ENCODE peak calls at places on chromosome 5, in four cellular contexts. Q is NCI-H748 treated with DMSO at 0.1 percent for 48 hours, P is skeletal muscle cell, N is H4. X is an unnamed sample.

GRCh38 chr5:76684756-76685594 is 31.0 kb upstream of the F2R start:
- DNase-seq in N (no peak), Q (no peak), P (no peak), X (no peak)

GRCh38 chr5:7250609-7251008 is 145.3 kb upstream of the ADCY2 start:
- DNase-seq in Q (no peak), N (no peak), P (no peak), X (no peak)

GRCh38 chr5:14882658-14883580 is 11.3 kb upstream of the ANKH start:
- DNase-seq in Q (no peak), N (no peak), P (no peak), X (no peak)

GRCh38 chr5:88683506-88684135 is 199.4 kb downstream of the MEF2C start:
- DNase-seq in Q (peak), N (peak), P (no peak), X (peak)

GRCh38 chr5:56760723-56761122 is 54.6 kb upstream of the MAP3K1 start:
- DNase-seq in N (no peak), P (no peak), Q (no peak), X (no peak)

GRCh38 chr5:19886123-19886921 is 101.7 kb downstream of the CDH18 start:
- DNase-seq in Q (peak), N (peak), P (peak), X (no peak)

GRCh38 chr5:1041225-1042186 is 32.9 kb downstream of the NKD2 start:
- DNase-seq in Q (no peak), N (no peak), P (no peak), X (no peak)

GRCh38 chr5:1526151-1526631 is 2.4 kb upstream of the LPCAT1 start:
- DNase-seq in P (no peak), Q (no peak), N (no peak), X (peak)

GRCh38 chr5:79077680-79078365 is 8.3 kb downstream of the BHMT2 start:
- DNase-seq in Q (no peak), N (no peak), P (no peak), X (no peak)

GRCh38 chr5:153520952-153521351 is 30.5 kb downstream of the GRIA1 start:
- DNase-seq in P (peak), N (no peak), Q (no peak), X (no peak)

GRCh38 chr5:96529559-96529958 is 96.5 kb upstream of the PCSK1 start:
- DNase-seq in Q (no peak), N (no peak), P (no peak), X (no peak)

GRCh38 chr5:76431336-76431735 is 28.3 kb downstream of the IQGAP2 start:
- DNase-seq in P (no peak), N (no peak), Q (no peak), X (no peak)

GRCh38 chr5:143826909-143827514 is 15.1 kb downstream of the HMHB1 start:
- DNase-seq in P (no peak), Q (peak), N (peak), X (no peak)

GRCh38 chr5:108672639-108673038 is 75.1 kb upstream of the FER start:
- DNase-seq in Q (no peak), N (no peak), P (no peak), X (no peak)

GRCh38 chr5:64958757-64959391 is 190.1 kb downstream of the CWC27 start:
- DNase-seq in Q (no peak), N (peak), P (peak), X (no peak)

GRCh38 chr5:171386006-171386671 is 1.5 kb upstream of the NPM1 start:
- DNase-seq in Q (no peak), P (no peak), N (no peak), X (no peak)

GRCh38 chr5:33764786-33765185 is 127.0 kb downstream of the ADAMTS12 start:
- DNase-seq in Q (no peak), N (peak), P (no peak), X (no peak)

GRCh38 chr5:16916262-16916878 is 19.7 kb downstream of the MYO10 start:
- DNase-seq in P (peak), N (peak), Q (no peak), X (no peak)

GRCh38 chr5:107284822-107285510 is 385.8 kb downstream of the EFNA5 start:
- DNase-seq in P (peak), Q (no peak), N (peak), X (no peak)

GRCh38 chr5:1437452-1437851 is 7.8 kb downstream of the SLC6A3 start:
- DNase-seq in Q (no peak), N (peak), P (no peak), X (peak)

GRCh38 chr5:93789173-93790070 is 48.0 kb upstream of the POU5F2 start:
- DNase-seq in Q (no peak), N (peak), P (peak), X (no peak)

GRCh38 chr5:35860686-35861085 is 4.0 kb downstream of the IL7R start:
- DNase-seq in N (no peak), Q (no peak), P (no peak), X (no peak)

GRCh38 chr5:18551716-18552115 is 917.5 kb downstream of the TAF11L14 start:
- DNase-seq in P (no peak), Q (no peak), N (no peak), X (no peak)

GRCh38 chr5:154368041-154368800 is 77.6 kb upstream of the SAP30L start:
- DNase-seq in N (peak), P (peak), Q (no peak), X (peak)

GRCh38 chr5:75214928-75215327 is 21.8 kb downstream of the ANKRD31 start:
- DNase-seq in Q (no peak), N (no peak), P (no peak), X (no peak)

GRCh38 chr5:132294728-132295504 is 722 bp downstream of the SLC22A4 start:
- DNase-seq in N (peak), Q (no peak), P (peak), X (peak)

GRCh38 chr5:165881259-165881658 is 2375.8 kb downstream of the MAT2B start:
- DNase-seq in P (no peak), Q (no peak), N (peak), X (no peak)

GRCh38 chr5:55989860-55990259 is 4.9 kb downstream of the IL6ST start:
- DNase-seq in Q (no peak), P (no peak), N (no peak), X (no peak)

GRCh38 chr5:168165221-168165965 is 126.1 kb upstream of the WWC1 start:
- DNase-seq in N (peak), P (no peak), Q (peak), X (peak)

GRCh38 chr5:172854451-172854871 is 20.4 kb downstream of the ERGIC1 start:
- DNase-seq in N (no peak), P (no peak), Q (no peak), X (no peak)

GRCh38 chr5:139869042-139869790 is 73.6 kb downstream of the PSD2 start:
- DNase-seq in Q (no peak), P (no peak), N (no peak), X (no peak)

GRCh38 chr5:168295574-168296201 is 4.2 kb downstream of the WWC1 start:
- DNase-seq in N (peak), Q (no peak), P (peak), X (peak)

GRCh38 chr5:10559151-10559550 is 4.7 kb upstream of the ANKRD33B start:
- DNase-seq in N (no peak), P (no peak), Q (no peak), X (no peak)

GRCh38 chr5:11324521-11325289 is 563.7 kb upstream of the DAP start:
- DNase-seq in Q (no peak), N (no peak), P (no peak), X (no peak)

X was measured in WTC11.